ENCODE peak calls at places on chromosome 7, in four cellular contexts. P, Q, I and E are unnamed samples.

GRCh38 chr7:15839415-15840100 is 153.1 kb upstream of the MEOX2 start:
- DNase-seq in I (peak; percentile 59), P (no peak), Q (no peak), E (peak; percentile 74)

GRCh38 chr7:148556892-148557291 is 33.7 kb upstream of the C7orf33 start:
- DNase-seq in P (no peak), Q (no peak), I (no peak), E (no peak)

GRCh38 chr7:45055594-45056219 is 33.1 kb downstream of the NACAD start:
- DNase-seq in Q (no peak), I (no peak), P (no peak), E (no peak)

GRCh38 chr7:124324262-124324661 is 291.4 kb upstream of the TMEM229A start:
- DNase-seq in I (no peak), P (no peak), Q (no peak), E (no peak)

GRCh38 chr7:55018361-55019328 is at the start of gene EGFR:
- DNase-seq in Q (no peak), P (no peak), I (peak; percentile 75), E (peak; percentile 30)

GRCh38 chr7:101126651-101127459 is at the start of gene SERPINE1:
- DNase-seq in Q (peak; percentile 98), P (peak; percentile 47), I (peak; percentile 73), E (peak; percentile 54)

GRCh38 chr7:95004618-95005282 is 97.4 kb downstream of the PPP1R9A start:
- DNase-seq in Q (no peak), P (no peak), I (no peak), E (no peak)

GRCh38 chr7:108454674-108455523 is 1.3 kb downstream of the NRCAM start:
- DNase-seq in I (peak; percentile 78), Q (no peak), P (no peak), E (peak; percentile 39)

GRCh38 chr7:23471090-23471859 is 984 bp upstream of the IGF2BP3 start:
- DNase-seq in P (no peak), I (peak; percentile 89), Q (peak; percentile 83), E (peak; percentile 95)

GRCh38 chr7:138616085-138616484 is 85.1 kb downstream of the SVOPL start:
- DNase-seq in Q (no peak), I (no peak), P (no peak), E (no peak)

GRCh38 chr7:50676754-50677153 is 105.9 kb downstream of the GRB10 start:
- DNase-seq in I (no peak), P (no peak), Q (no peak), E (no peak)

GRCh38 chr7:50142421-50143113 is 49.5 kb upstream of the ZPBP start:
- DNase-seq in Q (peak; percentile 12), I (no peak), P (peak; percentile 24), E (peak; percentile 15)

GRCh38 chr7:77316219-77316978 is 99.8 kb downstream of the GSAP start:
- DNase-seq in P (no peak), Q (no peak), I (no peak), E (no peak)

GRCh38 chr7:86926732-86927131 is 132.7 kb downstream of the ELAPOR2 start:
- DNase-seq in I (no peak), P (no peak), Q (peak; percentile 28), E (peak; percentile 36)

GRCh38 chr7:156094350-156095146 is 282.3 kb upstream of the SHH start:
- DNase-seq in Q (no peak), P (no peak), I (no peak), E (no peak)

GRCh38 chr7:47453093-47454056 is 128.5 kb downstream of the TNS3 start:
- DNase-seq in I (no peak), Q (no peak), P (no peak), E (no peak)

GRCh38 chr7:101727184-101727583 is 90.2 kb upstream of the CUX1 start:
- DNase-seq in Q (no peak), P (no peak), I (no peak), E (no peak)

GRCh38 chr7:77959080-77959479 is 160.5 kb downstream of the PHTF2 start:
- DNase-seq in P (no peak), I (no peak), Q (no peak), E (no peak)

GRCh38 chr7:84200859-84201258 is 6.3 kb upstream of the SEMA3A start:
- DNase-seq in P (no peak), Q (no peak), I (no peak), E (no peak)

GRCh38 chr7:99190359-99191009 is 17.4 kb downstream of the KPNA7 start:
- DNase-seq in P (no peak), I (no peak), Q (peak; percentile 71), E (no peak)

GRCh38 chr7:41374150-41374848 is 328.6 kb downstream of the INHBA start:
- DNase-seq in P (no peak), I (no peak), Q (no peak), E (no peak)

GRCh38 chr7:36181668-36182067 is 28.6 kb downstream of the EEPD1 start:
- DNase-seq in I (no peak), Q (peak; percentile 23), P (no peak), E (no peak)

GRCh38 chr7:43018446-43018845 is 86.3 kb downstream of the MRPL32 start:
- DNase-seq in Q (no peak), P (no peak), I (no peak), E (no peak)

DNA sequence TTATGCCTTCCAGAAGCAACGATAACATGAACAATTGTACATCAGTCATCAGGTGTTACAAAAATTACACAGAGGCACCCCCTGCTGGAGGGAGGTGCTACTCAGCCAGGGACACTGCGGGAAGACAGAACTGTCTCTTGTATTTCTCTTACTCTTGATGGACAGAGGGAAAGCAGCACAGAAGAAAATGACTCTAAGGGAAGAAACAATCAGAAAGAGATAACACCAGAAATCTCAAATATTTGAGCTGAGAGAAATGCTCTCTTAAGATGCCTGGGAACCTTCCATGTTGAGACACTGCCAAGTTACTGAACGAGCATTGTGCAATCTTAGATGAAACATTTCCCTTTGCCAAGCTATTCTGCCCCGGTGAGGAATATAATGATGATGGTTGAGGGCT is 227.6 kb upstream of the NPSR1 start:
- DNase-seq in P (no peak), Q (peak; percentile 41), I (peak; percentile 51), E (peak; percentile 20)
- TF ChIP-seq SUZ12 in P (no peak), Q (no peak), I (no peak), E (no peak)

GRCh38 chr7:27095897-27096755 is at the start of gene HOXA1:
- DNase-seq in Q (peak; percentile 48), I (peak; percentile 79), P (peak; percentile 48), E (no peak)
- H3K27me3 ChIP-seq in Q (peaks cover 12% of the 10 kb centered on the region), I (peaks cover 100% of the 10 kb centered on the region), P (peaks cover 7% of the 10 kb centered on the region), E (peaks cover 88% of the 10 kb centered on the region)

DNA sequence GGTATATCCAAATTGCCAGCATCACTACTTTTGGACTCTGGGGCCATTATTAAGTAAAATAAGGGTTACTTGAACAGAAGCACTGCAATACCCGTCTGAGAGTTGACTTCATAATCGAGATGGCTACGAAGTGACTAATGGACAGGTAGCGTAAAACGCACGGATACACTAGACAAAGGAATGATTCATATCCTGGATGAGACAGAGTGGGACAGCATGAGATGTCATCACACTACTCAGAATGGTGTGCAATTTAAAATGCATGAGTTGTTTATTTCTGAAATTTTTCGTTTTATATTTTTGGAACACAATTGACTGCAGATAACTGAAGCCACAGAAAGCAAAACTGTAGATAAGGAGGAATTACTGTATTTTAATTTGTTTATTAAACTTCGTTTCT is 421.5 kb upstream of the LRGUK start:
- DNase-seq in I (no peak), P (no peak), Q (no peak), E (no peak)
- TF ChIP-seq ZNF274 in I (no peak), P (no peak), Q (no peak), E (no peak)

DNA sequence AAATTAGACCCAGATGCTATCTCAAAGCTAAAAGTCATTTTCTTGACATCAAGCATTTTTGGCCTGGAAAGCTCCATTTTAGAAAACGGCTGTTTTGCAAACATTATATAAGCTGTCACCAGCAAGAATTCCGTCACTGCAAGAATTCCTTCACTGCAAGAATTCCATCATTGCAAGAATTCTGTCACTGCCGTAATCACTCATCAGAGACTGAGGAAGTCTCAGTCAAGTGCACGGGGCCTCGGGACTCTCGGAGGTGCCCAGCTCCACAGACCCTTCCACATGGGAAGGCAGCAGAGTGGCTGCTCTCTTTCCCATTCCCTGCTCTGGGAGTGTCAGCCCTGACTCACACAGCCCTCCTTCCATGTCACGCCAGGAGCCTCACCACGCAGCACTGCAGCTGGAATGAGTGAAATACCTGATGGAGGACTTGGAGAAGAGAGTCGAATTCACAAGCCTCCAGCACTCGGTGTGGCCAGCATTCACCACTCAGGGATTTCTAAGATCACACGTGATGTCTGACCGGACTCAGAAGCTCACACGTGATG is 168.3 kb downstream of the PTPRN2 start:
- DNase-seq in I (no peak), Q (no peak), P (no peak), E (no peak)
- TF ChIP-seq SUZ12 in I (no peak), Q (no peak), P (no peak), E (no peak)